ENCODE peak calls at places on chromosomes 3 and 15, in four cellular contexts. One of them, this sample, is unnamed.

GRCh38 chr3:138434875-138435772 is 708 bp downstream of the ESYT3 start:
- DNase-seq in GM10248: no peak
- DNase-seq in Calu3: peak
- DNase-seq in WTC11: peak
- DNase-seq in this sample: peak

GRCh38 chr3:179067291-179067690 is 4.3 kb downstream of the ZMAT3 start:
- DNase-seq in GM10248: no peak
- DNase-seq in Calu3: no peak
- DNase-seq in WTC11: no peak
- DNase-seq in this sample: no peak

GRCh38 chr3:42070089-42070885 is 20.9 kb upstream of the TRAK1 start:
- DNase-seq in WTC11: no peak
- DNase-seq in Calu3: no peak
- DNase-seq in GM10248: no peak
- DNase-seq in this sample: no peak

GRCh38 chr15:52101542-52102340 is 10.8 kb downstream of the BCL2L10 start:
- DNase-seq in Calu3: no peak
- DNase-seq in GM10248: peak
- DNase-seq in WTC11: no peak
- DNase-seq in this sample: no peak

GRCh38 chr15:74242296-74242929 is 6.3 kb downstream of the CCDC33 start:
- DNase-seq in Calu3: peak
- DNase-seq in WTC11: no peak
- DNase-seq in GM10248: no peak
- DNase-seq in this sample: no peak

GRCh38 chr3:166900866-166901577 is 479.1 kb downstream of the ZBBX start:
- DNase-seq in Calu3: no peak
- DNase-seq in WTC11: no peak
- DNase-seq in GM10248: no peak
- DNase-seq in this sample: no peak

GRCh38 chr15:84112025-84112424 is 123.5 kb upstream of the GOLGA6L4 start:
- DNase-seq in WTC11: no peak
- DNase-seq in Calu3: no peak
- DNase-seq in GM10248: no peak
- DNase-seq in this sample: no peak

GRCh38 chr15:96225642-96226259 is 104.7 kb upstream of the NR2F2 start:
- DNase-seq in WTC11: no peak
- DNase-seq in Calu3: no peak
- DNase-seq in GM10248: no peak
- DNase-seq in this sample: no peak

GRCh38 chr3:166425900-166426611 is 588.8 kb upstream of the BCHE start:
- DNase-seq in Calu3: no peak
- DNase-seq in WTC11: peak
- DNase-seq in GM10248: no peak
- DNase-seq in this sample: no peak

GRCh38 chr15:81209635-81210034 is 13.0 kb downstream of the IL16 start:
- DNase-seq in GM10248: no peak
- DNase-seq in WTC11: no peak
- DNase-seq in Calu3: no peak
- DNase-seq in this sample: no peak

GRCh38 chr15:60244813-60245212 is 153.0 kb downstream of the ANXA2 start:
- DNase-seq in WTC11: no peak
- DNase-seq in Calu3: no peak
- DNase-seq in GM10248: no peak
- DNase-seq in this sample: no peak

GRCh38 chr3:39605837-39606236 is 138.4 kb downstream of the MOBP start:
- DNase-seq in GM10248: no peak
- DNase-seq in Calu3: no peak
- DNase-seq in WTC11: no peak
- DNase-seq in this sample: no peak

GRCh38 chr3:11606090-11606784 is 37.5 kb downstream of the VGLL4 start:
- DNase-seq in GM10248: no peak
- DNase-seq in Calu3: no peak
- DNase-seq in WTC11: no peak
- DNase-seq in this sample: peak

GRCh38 chr3:191804935-191805334 is 344.0 kb downstream of the PYDC2 start:
- DNase-seq in GM10248: no peak
- DNase-seq in Calu3: no peak
- DNase-seq in WTC11: no peak
- DNase-seq in this sample: no peak

GRCh38 chr3:42501681-42502428 is 588 bp upstream of the VIPR1 start:
- DNase-seq in GM10248: peak
- DNase-seq in Calu3: peak
- DNase-seq in WTC11: peak
- DNase-seq in this sample: peak

GRCh38 chr3:34683851-34684250 is 885.4 kb downstream of the PDCD6IP start:
- DNase-seq in Calu3: peak
- DNase-seq in WTC11: peak
- DNase-seq in GM10248: no peak
- DNase-seq in this sample: peak

GRCh38 chr15:82081904-82082810 is 36.3 kb upstream of the MEX3B start:
- DNase-seq in WTC11: peak
- DNase-seq in GM10248: no peak
- DNase-seq in Calu3: no peak
- DNase-seq in this sample: no peak

GRCh38 chr15:64634576-64635485 is 140.6 kb downstream of the RBPMS2 start:
- DNase-seq in Calu3: peak
- DNase-seq in WTC11: peak
- DNase-seq in GM10248: peak
- DNase-seq in this sample: peak

GRCh38 chr3:179179979-179180758 is 32.0 kb downstream of the PIK3CA start:
- DNase-seq in Calu3: no peak
- DNase-seq in GM10248: no peak
- DNase-seq in WTC11: no peak
- DNase-seq in this sample: no peak

DNA sequence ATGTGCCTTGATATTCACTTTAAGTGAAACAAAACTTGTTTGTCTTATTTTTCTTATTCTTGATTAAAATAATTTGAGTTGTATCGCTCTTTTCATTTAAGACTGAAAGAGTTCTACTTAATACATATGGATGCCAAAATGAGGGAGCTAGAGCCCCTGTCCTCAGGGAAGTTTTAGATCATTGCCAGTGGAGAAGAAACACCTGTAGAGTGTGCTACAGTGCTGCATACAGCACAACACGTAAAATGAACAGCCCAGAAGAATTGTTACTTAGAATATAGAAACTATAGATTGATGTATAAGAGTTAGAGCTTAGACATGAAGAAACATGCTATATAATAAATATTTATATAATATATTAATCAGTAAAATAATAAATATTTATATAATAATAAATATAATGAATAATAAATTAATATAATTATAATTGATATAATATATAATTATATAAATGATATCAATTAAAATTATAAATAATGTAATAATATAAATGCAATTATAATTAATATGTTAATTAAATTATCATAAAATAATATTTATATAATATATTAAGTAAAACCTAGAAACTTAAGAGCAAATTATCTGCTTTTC is 1234.7 kb downstream of the ROBO2 start:
- DNase-seq in WTC11: no peak
- DNase-seq in GM10248: no peak
- DNase-seq in Calu3: no peak
- DNase-seq in this sample: no peak
- TF ChIP-seq CTCF in WTC11: no peak
- TF ChIP-seq CTCF in GM10248: no peak
- TF ChIP-seq CTCF in Calu3: no peak
- TF ChIP-seq CTCF in this sample: no peak

GRCh38 chr3:8239718-8240698 is 261.6 kb upstream of the LMCD1 start:
- DNase-seq in GM10248: peak
- DNase-seq in Calu3: peak
- DNase-seq in WTC11: peak
- DNase-seq in this sample: peak
- TF ChIP-seq CTCF in GM10248: peak
- TF ChIP-seq CTCF in Calu3: peak
- TF ChIP-seq CTCF in WTC11: peak
- TF ChIP-seq CTCF in this sample: peak

DNA sequence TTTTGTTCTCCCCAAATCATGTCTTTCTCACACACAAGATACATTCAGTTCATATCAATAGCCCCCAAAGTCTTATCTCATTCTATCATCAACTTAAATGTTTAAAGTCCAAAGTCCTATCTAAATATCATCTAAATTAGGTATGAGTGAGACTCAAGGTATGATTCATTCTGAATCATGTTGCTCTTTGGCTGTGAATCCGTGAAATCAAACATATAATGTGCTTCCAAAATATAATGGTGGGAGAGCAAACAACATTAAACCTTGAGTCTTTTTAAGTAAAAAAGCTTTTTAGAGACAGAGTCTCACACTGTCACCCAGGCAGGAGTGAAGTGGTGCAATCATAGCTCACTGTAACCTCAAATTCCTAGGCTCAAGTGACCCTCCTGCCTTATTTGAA is 139.1 kb downstream of the SAMMSON start:
- DNase-seq in Calu3: no peak
- DNase-seq in WTC11: no peak
- DNase-seq in GM10248: no peak
- DNase-seq in this sample: no peak
- TF ChIP-seq CTCF in Calu3: no peak
- TF ChIP-seq CTCF in WTC11: no peak
- TF ChIP-seq CTCF in GM10248: no peak
- TF ChIP-seq CTCF in this sample: no peak

DNA sequence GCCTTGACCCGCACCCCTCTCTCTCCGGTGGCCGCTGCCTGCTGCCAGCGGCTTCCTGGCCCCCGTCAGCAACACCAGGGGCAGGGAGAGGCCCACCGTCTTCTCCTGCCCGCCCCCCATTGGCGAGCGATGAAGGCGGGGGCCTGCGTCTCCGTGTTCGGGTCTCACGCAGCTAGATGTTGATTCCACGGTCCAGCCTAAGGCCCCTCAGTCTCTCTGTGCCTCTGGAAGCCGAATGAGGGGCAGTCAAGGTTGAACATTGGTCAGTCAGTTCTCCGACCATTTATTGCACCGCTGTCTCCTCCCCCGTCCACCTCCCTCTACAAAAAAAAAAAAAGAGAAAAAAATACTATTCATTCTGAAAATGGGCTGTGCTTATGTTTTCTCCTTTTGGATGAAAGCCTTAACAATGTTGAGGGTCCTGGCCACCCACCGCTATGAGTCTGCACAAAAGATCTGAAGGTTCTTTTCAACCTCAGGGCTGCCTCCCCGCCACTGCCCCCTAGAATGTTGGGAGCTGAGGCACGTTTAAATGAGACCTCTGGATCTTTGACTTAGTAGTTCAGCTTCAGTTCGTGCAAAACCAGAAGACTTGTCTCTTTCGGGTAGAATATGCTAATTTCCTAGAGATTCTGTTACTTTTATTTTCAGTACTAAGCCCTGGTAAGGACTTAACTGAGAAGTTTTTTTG is 724 bp downstream of the IREB2 start:
- DNase-seq in WTC11: peak
- DNase-seq in Calu3: peak
- DNase-seq in GM10248: peak
- DNase-seq in this sample: peak
- TF ChIP-seq CTCF in WTC11: no peak
- TF ChIP-seq CTCF in Calu3: no peak
- TF ChIP-seq CTCF in GM10248: peak
- TF ChIP-seq CTCF in this sample: no peak

GRCh38 chr3:180802837-180803236 is 109.6 kb upstream of the FXR1 start:
- DNase-seq in Calu3: peak
- DNase-seq in GM10248: no peak
- DNase-seq in WTC11: no peak
- DNase-seq in this sample: no peak
- TF ChIP-seq CTCF in Calu3: peak
- TF ChIP-seq CTCF in GM10248: peak
- TF ChIP-seq CTCF in WTC11: no peak
- TF ChIP-seq CTCF in this sample: peak

DNA sequence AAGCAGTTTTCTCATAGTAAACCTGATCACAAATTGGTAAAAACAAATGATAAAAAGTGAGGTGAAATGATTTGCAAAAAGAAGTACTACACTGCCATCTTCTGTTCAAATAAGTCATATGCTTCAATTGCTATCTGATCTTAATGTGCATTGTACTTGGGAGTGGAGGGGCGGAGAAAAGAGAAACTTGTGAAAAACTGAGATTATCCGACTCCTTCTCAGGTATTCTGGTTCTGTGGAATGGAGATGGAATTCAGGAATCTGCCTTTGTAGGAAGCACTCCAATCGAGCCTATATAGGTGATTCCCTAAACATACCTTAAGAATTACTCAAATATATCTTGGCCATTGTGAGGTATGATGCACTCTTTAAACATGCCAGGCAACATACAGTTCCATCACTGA is 180.6 kb downstream of the CHL1 start:
- DNase-seq in Calu3: no peak
- DNase-seq in GM10248: peak
- DNase-seq in WTC11: no peak
- DNase-seq in this sample: no peak
- TF ChIP-seq CTCF in Calu3: no peak
- TF ChIP-seq CTCF in GM10248: peak
- TF ChIP-seq CTCF in WTC11: no peak
- TF ChIP-seq CTCF in this sample: peak

GRCh38 chr3:161508852-161509477 is 12.4 kb downstream of the OTOL1 start:
- DNase-seq in GM10248: peak
- DNase-seq in WTC11: no peak
- DNase-seq in Calu3: peak
- DNase-seq in this sample: no peak
- TF ChIP-seq CTCF in GM10248: peak
- TF ChIP-seq CTCF in WTC11: no peak
- TF ChIP-seq CTCF in Calu3: peak
- TF ChIP-seq CTCF in this sample: peak

DNA sequence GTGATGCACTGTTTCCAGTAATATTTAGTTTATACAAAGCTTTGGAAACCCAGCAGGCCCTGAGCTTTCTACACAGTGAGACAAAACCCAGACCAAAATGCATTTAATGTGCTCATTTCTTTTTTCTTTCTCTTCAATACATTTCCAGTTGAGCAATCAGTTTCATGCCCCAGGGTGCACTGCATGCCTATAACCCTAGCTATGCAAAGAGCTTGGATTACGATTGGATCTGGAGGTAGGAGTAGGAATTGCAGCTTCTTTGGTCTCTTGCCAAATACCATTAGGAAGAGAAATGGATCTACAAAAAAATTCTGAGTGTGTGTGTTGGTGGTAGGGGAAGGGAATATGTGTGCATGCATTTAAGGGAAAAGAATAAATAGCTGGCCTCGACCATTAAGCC is 1001.4 kb downstream of the SQOR start:
- DNase-seq in GM10248: no peak
- DNase-seq in WTC11: no peak
- DNase-seq in Calu3: no peak
- DNase-seq in this sample: no peak
- TF ChIP-seq CTCF in GM10248: no peak
- TF ChIP-seq CTCF in WTC11: no peak
- TF ChIP-seq CTCF in Calu3: no peak
- TF ChIP-seq CTCF in this sample: no peak